ENCODE peak calls at places on chromosome X, in eight cellular contexts. R, S, M, U, F, N, L and I are unnamed samples.
A peak's percentile ranks its signal among the peaks of the same experiment; 100 is the strongest.

GRCh38 chrX:81308086-81308852 is 106.4 kb downstream of the SH3BGRL start:
- DNase-seq in U (no peak), M (no peak), R (no peak), L (no peak), N (no peak), F (no peak), S (no peak), I (no peak)

GRCh38 chrX:105634180-105634579 is 188.2 kb upstream of the NRK start:
- DNase-seq in S (no peak), U (no peak), F (no peak), N (no peak), L (no peak), R (no peak), M (no peak), I (no peak)

GRCh38 chrX:154021131-154021611 is 1.5 kb upstream of the IRAK1 start:
- DNase-seq in R (peak; percentile 84), M (no peak), S (no peak), F (no peak), N (no peak), L (no peak), U (no peak), I (no peak)

GRCh38 chrX:17944833-17945497 is 83.9 kb upstream of the RAI2 start:
- DNase-seq in L (no peak), R (peak; percentile 4), F (no peak), S (no peak), M (no peak), U (no peak), N (no peak), I (no peak)

GRCh38 chrX:108299101-108299591 is 139.1 kb downstream of the COL4A6 start:
- DNase-seq in L (no peak), U (no peak), N (no peak), M (no peak), S (no peak), R (peak; percentile 75), F (no peak), I (no peak)

GRCh38 chrX:9163153-9163790 is 129.3 kb upstream of the FAM9B start:
- DNase-seq in R (peak; percentile 47), M (no peak), L (no peak), F (no peak), S (no peak), U (no peak), N (no peak), I (no peak)

GRCh38 chrX:149453030-149453429 is 52.1 kb downstream of the IDS start:
- DNase-seq in U (no peak), N (no peak), F (no peak), S (no peak), M (no peak), R (peak; percentile 73), L (no peak), I (no peak)

GRCh38 chrX:48665991-48666390 is 17.6 kb upstream of the WAS start:
- DNase-seq in N (no peak), U (no peak), M (no peak), R (peak; percentile 35), L (no peak), F (no peak), S (no peak), I (no peak)

GRCh38 chrX:110081740-110082139 is 78.8 kb downstream of the TMEM164 start:
- DNase-seq in M (peak; percentile 40), F (peak; percentile 44), S (peak; percentile 56), R (peak; percentile 61), L (peak; percentile 26), N (peak; percentile 36), U (peak; percentile 25), I (no peak)

GRCh38 chrX:43121637-43122036 is 343.7 kb upstream of the PPP1R2C start:
- DNase-seq in L (no peak), M (no peak), S (no peak), U (no peak), R (no peak), F (no peak), N (no peak), I (no peak)
- TF ChIP-seq CTCF in L (no peak), M (no peak), S (no peak), U (no peak), R (no peak), F (no peak), N (no peak), I (no peak)

DNA sequence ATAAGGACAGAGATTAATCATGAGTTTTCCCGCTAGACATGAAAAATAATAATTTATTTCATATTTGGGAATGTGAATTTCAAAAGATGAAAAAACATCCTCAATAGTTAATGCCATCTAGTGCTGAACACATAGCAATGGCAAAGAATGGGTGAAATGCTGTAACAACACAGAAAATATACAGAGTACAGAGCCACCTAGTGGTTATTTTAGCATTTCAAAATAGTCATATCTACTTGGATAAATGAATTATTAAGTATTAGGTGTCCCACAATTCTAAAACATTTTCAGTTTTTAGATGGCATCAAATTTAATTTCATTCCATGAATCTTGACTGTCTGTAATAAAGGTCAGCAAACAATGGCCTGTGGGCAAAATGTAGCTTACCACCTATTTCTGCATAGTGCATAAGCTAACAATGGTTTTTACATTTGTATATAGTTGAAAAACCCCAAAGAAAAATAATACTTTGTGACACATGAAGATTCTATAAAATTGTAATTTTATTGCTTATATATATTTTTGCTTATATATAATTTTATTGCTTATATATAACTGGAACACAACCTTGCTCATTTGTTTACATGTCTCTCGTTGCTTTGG is 99.3 kb upstream of the FAM47C start:
- DNase-seq in L (no peak), R (peak; percentile 15), S (no peak), M (no peak), N (no peak), U (no peak), F (no peak), I (no peak)
- TF ChIP-seq CTCF in L (peak; percentile 7), R (peak; percentile 33), S (peak; percentile 44), M (peak; percentile 38), N (peak; percentile 26), U (peak; percentile 4), F (no peak), I (no peak)

GRCh38 chrX:79645749-79646148 is 278.6 kb upstream of the ITM2A start:
- DNase-seq in N (no peak), U (no peak), L (no peak), R (no peak), F (no peak), S (no peak), M (no peak), I (no peak)
- TF ChIP-seq CTCF in N (no peak), U (no peak), L (no peak), R (no peak), F (no peak), S (no peak), M (no peak), I (no peak)

GRCh38 chrX:53481093-53481492 is 46.9 kb upstream of the HSD17B10 start:
- DNase-seq in N (no peak), S (no peak), R (peak; percentile 19), L (no peak), U (no peak), F (peak; percentile 12), M (no peak), I (no peak)
- TF ChIP-seq CTCF in N (no peak), S (no peak), R (peak; percentile 34), L (no peak), U (no peak), F (no peak), M (peak; percentile 23), I (no peak)

GRCh38 chrX:118188977-118189376 is 72.4 kb upstream of the KLHL13 start:
- DNase-seq in R (no peak), F (no peak), U (no peak), M (no peak), N (no peak), S (no peak), L (no peak), I (no peak)
- TF ChIP-seq CTCF in R (no peak), F (no peak), U (no peak), M (no peak), N (no peak), S (no peak), L (no peak), I (no peak)